ENCODE peak calls at places on chromosomes 13 and 19, in five cellular contexts. C, G, T, I and Q are unnamed samples.

GRCh38 chr13:85347251-85347650 is 452.0 kb downstream of the SLITRK6 start:
- DNase-seq in C (no peak), T (no peak), G (no peak), I (peak; percentile 8), Q (peak; percentile 89)

GRCh38 chr13:110479648-110480047 is 81.9 kb downstream of the RAB20 start:
- DNase-seq in C (no peak), T (no peak), G (no peak), I (no peak), Q (no peak)

GRCh38 chr13:30038884-30039283 is 188.5 kb upstream of the UBL3 start:
- DNase-seq in G (peak; percentile 44), C (no peak), I (peak; percentile 60), T (peak; percentile 38), Q (no peak)

GRCh38 chr13:44117351-44117750 is 237.6 kb downstream of the LACC1 start:
- DNase-seq in T (no peak), C (no peak), G (peak; percentile 10), I (peak; percentile 48), Q (peak; percentile 50)

GRCh38 chr19:27775395-27775794 is 1437.6 kb downstream of the UQCRFS1 start:
- DNase-seq in G (no peak), C (no peak), I (no peak), T (no peak), Q (peak; percentile 3)

GRCh38 chr13:34155931-34156607 is 338.1 kb downstream of the RFC3 start:
- DNase-seq in T (peak; percentile 36), C (no peak), I (peak; percentile 39), G (peak; percentile 14), Q (peak; percentile 57)

GRCh38 chr13:113426591-113426986 is 26.7 kb downstream of the ADPRHL1 start:
- DNase-seq in G (no peak), T (no peak), I (no peak), C (no peak), Q (no peak)

GRCh38 chr19:275958-276646 is 15.1 kb downstream of the PLPP2 start:
- DNase-seq in G (no peak), T (no peak), I (no peak), C (no peak), Q (no peak)

GRCh38 chr19:33905473-33905936 is 108.8 kb downstream of the KCTD15 start:
- DNase-seq in G (no peak), I (no peak), C (no peak), T (no peak), Q (peak; percentile 46)

GRCh38 chr13:79490846-79491245 is 9.9 kb downstream of the NDFIP2 start:
- DNase-seq in I (no peak), C (no peak), G (no peak), T (no peak), Q (peak; percentile 34)

GRCh38 chr19:32231020-32231419 is 114.4 kb upstream of the ZNF507 start:
- DNase-seq in G (no peak), C (no peak), I (no peak), T (no peak), Q (no peak)

GRCh38 chr19:2424686-2425621 is 2.4 kb downstream of the TIMM13 start:
- DNase-seq in C (no peak), G (peak; percentile 94), I (peak; percentile 69), T (no peak), Q (peak; percentile 83)

GRCh38 chr13:61253105-61253877 is 162.4 kb downstream of the PCDH20 start:
- DNase-seq in I (no peak), G (no peak), C (no peak), T (no peak), Q (no peak)

GRCh38 chr19:58558623-58559274 is 338 bp upstream of the UBE2M start:
- DNase-seq in T (peak; percentile 95), I (peak; percentile 98), C (peak; percentile 100), G (peak; percentile 94), Q (peak; percentile 99)

GRCh38 chr19:12788682-12789097 is 2.6 kb upstream of the JUNB start:
- DNase-seq in I (peak; percentile 75), G (peak; percentile 71), T (no peak), C (no peak), Q (peak; percentile 79)

GRCh38 chr13:97434417-97435296 is 688 bp downstream of the RAP2A start:
- DNase-seq in G (peak; percentile 7), T (no peak), I (peak; percentile 20), C (peak; percentile 9), Q (peak; percentile 41)

GRCh38 chr19:45906221-45906620 is 3.8 kb upstream of the MYPOP start:
- DNase-seq in G (no peak), I (peak; percentile 48), C (no peak), T (no peak), Q (no peak)

GRCh38 chr13:74272826-74273225 is 138.6 kb upstream of the KLF12 start:
- DNase-seq in T (no peak), I (no peak), G (no peak), C (no peak), Q (no peak)

GRCh38 chr13:23268441-23268840 is 87.7 kb downstream of the SGCG start:
- DNase-seq in C (peak; percentile 6), T (no peak), I (no peak), G (no peak), Q (no peak)

GRCh38 chr19:54114340-54114826 is 1.1 kb downstream of the TFPT start:
- DNase-seq in T (no peak), G (peak; percentile 42), C (no peak), I (peak; percentile 18), Q (peak; percentile 67)

GRCh38 chr13:107681611-107682010 is 533.7 kb downstream of the LIG4 start:
- DNase-seq in G (no peak), C (no peak), T (no peak), I (no peak), Q (no peak)

GRCh38 chr19:29668746-29669609 is 3.7 kb downstream of the PLEKHF1 start:
- DNase-seq in G (peak; percentile 27), I (no peak), T (no peak), C (no peak), Q (no peak)

GRCh38 chr13:44576396-44577235 is 486 bp upstream of the TSC22D1 start:
- DNase-seq in C (peak; percentile 10), T (no peak), G (peak; percentile 46), I (no peak), Q (no peak)

GRCh38 chr13:85313761-85314503 is 485.3 kb downstream of the SLITRK6 start:
- DNase-seq in I (peak; percentile 46), T (peak; percentile 56), C (no peak), G (no peak), Q (peak; percentile 18)

GRCh38 chr19:6459356-6460098 is at the start of gene SLC25A23:
- DNase-seq in C (peak; percentile 51), I (peak; percentile 64), G (peak; percentile 89), T (no peak), Q (peak; percentile 79)